ENCODE peak calls at places on chromosomes 12 and 14, in seven cellular contexts. F is stimulated activated CD4-positive, alpha-beta T cell treated with anti-CD3 and anti-CD28 coated beads, Interleukin-4, amount 100 ng/mL, for 48 hours; E is heart right ventricle; X is NCI-H1048; A is T-helper 2 cell; R is NCI-H510A; Z is NCI-H2081. L is an unnamed sample.

GRCh38 chr12:26935636-26936378 is 2.0 kb downstream of the INTS13 start:
- DNase-seq in F (no peak), E (no peak), X (no peak), A (no peak), R (no peak), Z (no peak), L (no peak)

GRCh38 chr14:24079521-24080141 is 8.3 kb downstream of the CPNE6 start:
- DNase-seq in F (no peak), E (no peak), X (no peak), A (no peak), R (no peak), Z (no peak), L (no peak)

GRCh38 chr12:13273097-13273496 is 76.6 kb downstream of the EMP1 start:
- DNase-seq in F (no peak), E (no peak), X (no peak), A (no peak), R (no peak), Z (no peak), L (no peak)

GRCh38 chr14:94474581-94475031 is 1.4 kb downstream of the SERPINA9 start:
- DNase-seq in F (no peak), E (no peak), X (no peak), A (no peak), R (no peak), Z (no peak), L (no peak)

GRCh38 chr12:356276-356988 is 32.7 kb downstream of the KDM5A start:
- DNase-seq in F (no peak), E (no peak), X (no peak), A (no peak), R (no peak), Z (no peak), L (no peak)

GRCh38 chr14:51490205-51490604 is 161.5 kb upstream of the FRMD6 start:
- DNase-seq in F (no peak), E (no peak), X (no peak), A (no peak), R (no peak), Z (no peak), L (no peak)

GRCh38 chr12:20383612-20384011 is 15.3 kb downstream of the PDE3A start:
- DNase-seq in F (no peak), E (no peak), X (no peak), A (no peak), R (no peak), Z (no peak), L (no peak)

GRCh38 chr12:51443573-51443972 is 18.9 kb downstream of the SLC4A8 start:
- DNase-seq in F (no peak), E (no peak), X (no peak), A (no peak), R (no peak), Z (no peak), L (no peak)

GRCh38 chr12:19915392-19916192 is 452.7 kb upstream of the PDE3A start:
- DNase-seq in F (no peak), E (no peak), X (no peak), A (no peak), R (peak), Z (peak), L (no peak)

GRCh38 chr14:23578560-23579310 is at the start of gene JPH4:
- DNase-seq in F (no peak), E (no peak), X (no peak), A (no peak), R (peak), Z (peak), L (no peak)

GRCh38 chr14:102544034-102544744 is 34.6 kb upstream of the ANKRD9 start:
- DNase-seq in F (no peak), E (no peak), X (no peak), A (no peak), R (no peak), Z (no peak), L (no peak)

GRCh38 chr14:68082698-68083291 is 263.2 kb downstream of the RAD51B start:
- DNase-seq in F (no peak), E (no peak), X (no peak), A (no peak), R (no peak), Z (no peak), L (no peak)

L was measured in gastrocnemius medialis.